ENCODE peak calls at places on chromosomes 3 and 15, in seven cellular contexts. C, I, F, E, O, X and T are unnamed samples.

GRCh38 chr3:141266186-141266585 is 34.6 kb downstream of the PXYLP1 start:
- DNase-seq in I (no peak), E (no peak), C (no peak), F (no peak), X (no peak), O (no peak), T (no peak)

GRCh38 chr3:66037986-66038369 is 740 bp downstream of the MAGI1 start:
- DNase-seq in O (no peak), E (no peak), F (no peak), C (peak), I (peak), X (peak), T (peak)

GRCh38 chr3:58161435-58162398 is 49.1 kb downstream of the DNASE1L3 start:
- DNase-seq in X (no peak), O (peak), E (no peak), I (peak), C (peak), F (no peak), T (no peak)

GRCh38 chr3:99562138-99562537 is 76.3 kb upstream of the COL8A1 start:
- DNase-seq in F (no peak), I (no peak), X (no peak), C (peak), E (no peak), O (peak), T (no peak)

GRCh38 chr3:13339833-13340232 is 80.3 kb downstream of the NUP210 start:
- DNase-seq in E (no peak), I (no peak), X (no peak), F (no peak), C (no peak), O (no peak), T (no peak)

GRCh38 chr15:96421211-96421610 is 90.7 kb downstream of the NR2F2 start:
- DNase-seq in E (no peak), I (no peak), O (peak), F (no peak), C (no peak), X (no peak), T (no peak)

GRCh38 chr3:147120029-147120428 is 286.3 kb downstream of the ZIC4 start:
- DNase-seq in O (peak), E (no peak), I (no peak), X (no peak), C (peak), F (no peak), T (no peak)

GRCh38 chr15:48283361-48284157 is 47.7 kb upstream of the DUT start:
- DNase-seq in O (no peak), I (no peak), C (no peak), X (no peak), E (no peak), F (no peak), T (no peak)

GRCh38 chr3:72278349-72279067 is 493.6 kb upstream of the PROK2 start:
- DNase-seq in X (no peak), O (no peak), C (no peak), E (no peak), I (no peak), F (no peak), T (no peak)

GRCh38 chr3:68271145-68271544 is 616.7 kb upstream of the SUCLG2 start:
- DNase-seq in X (no peak), C (no peak), F (no peak), E (no peak), I (no peak), O (no peak), T (no peak)

GRCh38 chr15:91491131-91491950 is 362.2 kb upstream of the SLCO3A1 start:
- DNase-seq in E (no peak), X (no peak), F (peak), O (peak), I (no peak), C (no peak), T (no peak)

GRCh38 chr3:22685598-22685997 is 517.5 kb upstream of the UBE2E2 start:
- DNase-seq in C (peak), X (no peak), O (no peak), E (no peak), I (no peak), F (no peak), T (no peak)

GRCh38 chr3:166688665-166689064 is 691.4 kb downstream of the ZBBX start:
- DNase-seq in C (no peak), E (no peak), X (no peak), F (no peak), I (no peak), O (no peak), T (no peak)

GRCh38 chr15:23497710-23498111 is 50.7 kb upstream of the GOLGA6L2 start:
- DNase-seq in X (peak), I (no peak), O (peak), E (no peak), F (no peak), C (peak), T (no peak)

GRCh38 chr15:72785452-72786243 is 2.1 kb upstream of the ADPGK start:
- DNase-seq in I (peak), X (no peak), E (no peak), O (peak), C (peak), F (peak), T (no peak)

GRCh38 chr3:66270726-66271125 is 49.9 kb downstream of the SLC25A26 start:
- DNase-seq in I (no peak), X (no peak), O (no peak), F (no peak), E (no peak), C (no peak), T (no peak)

GRCh38 chr3:21835266-21835665 is 84.3 kb upstream of the ZNF385D start:
- DNase-seq in O (peak), F (no peak), X (no peak), I (no peak), C (no peak), E (no peak), T (no peak)

GRCh38 chr3:49903451-49904424 is at the start of gene MST1R:
- DNase-seq in X (no peak), I (peak), O (no peak), F (peak), E (peak), C (peak), T (peak)

GRCh38 chr15:55993804-55994539 is 560 bp upstream of the NEDD4 start:
- DNase-seq in I (no peak), E (no peak), O (peak), F (no peak), C (no peak), X (no peak), T (peak)

GRCh38 chr3:31670136-31670535 is 137.4 kb downstream of the STT3B start:
- DNase-seq in I (no peak), X (no peak), F (no peak), O (no peak), C (no peak), E (no peak), T (no peak)

GRCh38 chr3:141462176-141462859 is 24.5 kb upstream of the RASA2 start:
- DNase-seq in F (no peak), E (no peak), C (no peak), X (no peak), I (no peak), O (no peak), T (peak)

GRCh38 chr3:116018651-116019050 is 395.3 kb downstream of the GAP43 start:
- DNase-seq in E (no peak), O (peak), C (no peak), I (no peak), F (no peak), X (no peak), T (no peak)

GRCh38 chr3:42778644-42779043 is 5.6 kb upstream of the CCDC13 start:
- DNase-seq in C (no peak), O (peak), I (no peak), F (no peak), X (no peak), E (no peak), T (no peak)

GRCh38 chr15:85582076-85582718 is 201.8 kb downstream of the AKAP13 start:
- DNase-seq in E (no peak), C (no peak), I (no peak), F (peak), O (peak), X (no peak), T (peak)

GRCh38 chr15:77865701-77866100 is 211.8 kb downstream of the TBC1D2B start:
- DNase-seq in F (no peak), C (no peak), I (no peak), E (no peak), X (no peak), O (no peak), T (no peak)

GRCh38 chr3:194950906-194951628 is 265.4 kb downstream of the FAM43A start:
- DNase-seq in E (no peak), X (no peak), C (no peak), F (no peak), I (no peak), O (no peak), T (no peak)

GRCh38 chr3:65126527-65127440 is 439.0 kb upstream of the ADAMTS9 start:
- DNase-seq in E (no peak), C (peak), F (no peak), X (no peak), O (peak), I (no peak), T (no peak)

GRCh38 chr15:67584157-67584556 is 41.7 kb downstream of the MAP2K5 start:
- DNase-seq in O (no peak), E (no peak), F (no peak), I (no peak), C (no peak), X (no peak), T (no peak)

GRCh38 chr3:50442940-50443579 is 60.4 kb downstream of the CACNA2D2 start:
- DNase-seq in F (no peak), X (no peak), O (no peak), E (no peak), I (no peak), C (no peak), T (no peak)